ENCODE peak calls at places on chromosomes 16 and 17, in six cellular contexts. J is lower lobe of right lung; H is A549; Y is SK-N-SH; N is CD8-positive, alpha-beta memory T cell; G is psoas muscle. D is an unnamed sample.

GRCh38 chr16:75621170-75621477 is 2.0 kb downstream of the ADAT1 start:
- DNase-seq in Y (peak; percentile 56), H (peak; percentile 49), G (no peak), N (no peak), J (no peak), D (no peak)

GRCh38 chr17:36592316-36592710 is 634 bp downstream of the DHRS11 start:
- DNase-seq in J (peak; percentile 46), Y (peak; percentile 71), N (no peak), H (peak; percentile 49), G (peak; percentile 58), D (no peak)

GRCh38 chr17:47275245-47275984 is 21.8 kb downstream of the ITGB3 start:
- DNase-seq in Y (peak; percentile 93), N (no peak), H (no peak), G (peak; percentile 93), J (peak; percentile 59), D (no peak)

GRCh38 chr17:8120520-8121443 is 2.5 kb upstream of the ALOXE3 start:
- DNase-seq in Y (peak; percentile 71), J (peak; percentile 77), H (peak; percentile 78), N (peak; percentile 73), G (peak; percentile 80), D (no peak)

GRCh38 chr17:12429125-12429524 is 236.6 kb upstream of the MYOCD start:
- DNase-seq in N (no peak), G (no peak), H (no peak), J (no peak), Y (no peak), D (no peak)

GRCh38 chr16:50006954-50007353 is 18.1 kb upstream of the CNEP1R1 start:
- DNase-seq in H (no peak), J (no peak), Y (no peak), G (no peak), N (no peak), D (no peak)

GRCh38 chr17:44971776-44972483 is 3.8 kb upstream of the C1QL1 start:
- DNase-seq in N (no peak), G (no peak), Y (no peak), H (no peak), J (no peak), D (no peak)

GRCh38 chr17:26774291-26775218 is 519.4 kb upstream of the WSB1 start:
- DNase-seq in N (no peak), G (no peak), Y (peak; percentile 2), J (no peak), H (no peak), D (no peak)

GRCh38 chr17:57228921-57229320 is 27.4 kb upstream of the MSI2 start:
- DNase-seq in J (no peak), H (no peak), Y (no peak), N (no peak), G (no peak), D (no peak)

GRCh38 chr17:46772879-46773620 is 45.4 kb downstream of the WNT3 start:
- DNase-seq in N (no peak), G (no peak), Y (peak; percentile 41), J (peak; percentile 33), H (no peak), D (no peak)

DNA sequence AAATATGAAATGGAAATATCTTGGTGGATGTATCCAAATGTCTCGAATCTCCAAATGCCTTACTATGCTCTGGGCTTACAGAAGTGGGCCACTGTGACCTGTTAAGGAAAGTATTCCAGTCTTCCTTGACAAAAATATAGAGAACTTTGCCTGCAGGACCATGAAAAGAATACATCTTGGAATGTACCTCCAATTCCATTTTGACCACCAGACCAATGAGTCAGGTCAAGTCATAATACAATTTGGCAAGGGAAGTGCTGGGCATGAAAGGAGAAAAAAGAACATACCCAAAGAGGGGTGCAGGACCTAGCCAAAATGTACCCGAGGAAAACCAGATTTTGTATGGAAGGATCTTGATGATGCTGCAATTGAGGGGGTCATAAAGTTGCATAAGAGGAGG is 1153.7 kb upstream of the GOT2 start:
- DNase-seq in N (no peak), Y (no peak), J (no peak), G (no peak), H (no peak), D (no peak)
- H3K9me3 ChIP-seq in N (no peaks in the 10 kb centered on the region), Y (no peaks in the 10 kb centered on the region), J (peaks cover 3% of the 10 kb centered on the region), G (peaks cover 5% of the 10 kb centered on the region), H (peaks cover 25% of the 10 kb centered on the region), D (peaks cover 3% of the 10 kb centered on the region)

GRCh38 chr16:10228779-10229178 is 46.6 kb upstream of the GRIN2A start:
- DNase-seq in J (no peak), N (no peak), Y (peak; percentile 39), H (no peak), G (no peak), D (no peak)

GRCh38 chr16:10225653-10226052 is 43.4 kb upstream of the GRIN2A start:
- DNase-seq in N (no peak), H (no peak), J (no peak), Y (no peak), G (no peak), D (no peak)

GRCh38 chr16:10232757-10233156 is 50.5 kb upstream of the GRIN2A start:
- DNase-seq in N (no peak), J (no peak), H (no peak), G (no peak), Y (no peak), D (no peak)

GRCh38 chr16:10226672-10227306 is 44.6 kb upstream of the GRIN2A start:
- DNase-seq in Y (no peak), J (no peak), H (no peak), G (no peak), N (no peak), D (no peak)

GRCh38 chr16:10231563-10231962 is 49.3 kb upstream of the GRIN2A start:
- DNase-seq in N (no peak), J (no peak), Y (no peak), G (no peak), H (no peak), D (no peak)
- H3K9me3 ChIP-seq in N (no peaks in the 10 kb centered on the region), J (peaks cover 10% of the 10 kb centered on the region), Y (no peaks in the 10 kb centered on the region), G (peaks cover 4% of the 10 kb centered on the region), H (no peaks in the 10 kb centered on the region), D (no peaks in the 10 kb centered on the region)

DNA sequence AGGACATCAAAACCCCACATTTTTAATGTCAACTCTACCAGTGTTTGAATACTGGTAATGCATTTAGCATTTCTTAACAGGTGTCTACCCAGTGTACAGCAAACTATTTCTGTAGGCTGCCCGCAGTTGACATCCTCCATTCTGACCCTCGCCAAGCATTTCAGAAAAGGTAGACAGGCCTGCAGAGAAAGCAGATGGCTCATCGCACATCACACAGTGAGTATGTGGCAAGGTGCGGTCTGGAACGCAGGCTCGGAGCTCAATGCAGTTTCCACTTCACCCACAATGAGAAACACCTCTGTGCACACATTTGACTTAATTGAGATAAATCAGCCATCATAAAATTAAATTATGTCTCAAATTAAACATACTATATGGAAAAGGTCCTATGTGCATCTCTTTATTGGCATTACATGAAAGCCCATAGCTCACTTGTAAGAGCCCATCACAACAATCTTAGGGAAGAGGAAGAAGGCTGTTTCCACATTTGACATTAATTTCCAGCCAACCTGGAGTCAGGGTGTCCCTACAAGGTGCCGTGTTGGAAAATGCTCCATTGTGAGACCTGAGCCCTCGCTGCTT is 378.9 kb upstream of the DYNLRB2 start:
- DNase-seq in N (no peak), G (no peak), J (no peak), Y (peak; percentile 9), H (no peak), D (no peak)
- H3K9me3 ChIP-seq in N (no peaks in the 10 kb centered on the region), G (no peaks in the 10 kb centered on the region), J (no peaks in the 10 kb centered on the region), Y (no peaks in the 10 kb centered on the region), H (peaks cover 3% of the 10 kb centered on the region), D (no peaks in the 10 kb centered on the region)

GRCh38 chr16:68575082-68575481 is 36.0 kb downstream of the ZFP90 start:
- DNase-seq in Y (no peak), J (no peak), N (no peak), G (no peak), H (no peak), D (no peak)

GRCh38 chr16:68574479-68574878 is 35.4 kb downstream of the ZFP90 start:
- DNase-seq in Y (no peak), H (no peak), G (no peak), J (no peak), N (no peak), D (no peak)

DNA sequence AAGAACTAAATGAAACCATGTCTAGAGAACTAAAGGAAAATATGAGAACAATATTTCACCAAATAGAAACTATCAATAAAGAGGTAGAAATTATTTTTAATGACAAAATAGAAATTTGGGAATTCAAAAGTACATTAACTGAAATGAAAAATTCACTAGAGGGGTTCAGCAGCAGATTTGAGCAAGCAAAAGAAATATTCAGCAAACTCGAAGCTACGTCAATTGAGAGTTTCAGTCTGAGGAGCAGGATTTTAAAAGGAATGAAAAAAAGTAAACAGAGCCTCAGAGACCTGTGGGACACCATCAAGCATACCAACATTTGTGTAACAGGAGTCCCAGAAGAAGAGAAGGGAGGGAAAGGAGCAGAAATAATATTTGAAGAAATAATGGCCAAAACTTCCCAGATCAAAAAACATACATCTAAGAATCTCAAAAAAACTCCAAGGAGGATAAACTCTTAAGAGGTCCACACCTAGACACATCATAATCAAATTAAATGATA is 38.3 kb downstream of the ZFP90 start:
- DNase-seq in G (no peak), J (no peak), N (no peak), H (no peak), Y (no peak), D (no peak)
- H3K9me3 ChIP-seq in G (peaks cover 61% of the 10 kb centered on the region), J (peaks cover 89% of the 10 kb centered on the region), N (peaks cover 33% of the 10 kb centered on the region), H (peaks cover 79% of the 10 kb centered on the region), Y (no peaks in the 10 kb centered on the region), D (peaks cover 20% of the 10 kb centered on the region)